ENCODE peak calls at places on chromosomes 16 and 17, in nine cellular contexts. Z is RWPE2, L is fibroblast of lung, U is upper lobe of right lung, O is neural progenitor cell, M is AG09309, Q is cardiac muscle cell, C is colonic mucosa, X is AG04449. N is an unnamed sample.

GRCh38 chr16:4103741-4104140 is 12.5 kb downstream of the ADCY9 start:
- DNase-seq in Q (no peak), C (no peak), Z (no peak), U (no peak), O (no peak), L (peak; percentile 33), M (no peak), X (no peak), N (no peak)

GRCh38 chr16:12132290-12132689 is 155.8 kb downstream of the SNX29 start:
- DNase-seq in M (peak; percentile 13), C (no peak), Z (no peak), X (peak; percentile 37), Q (peak; percentile 39), U (no peak), L (peak; percentile 55), O (no peak), N (no peak)

GRCh38 chr17:43877031-43877430 is 30.1 kb downstream of the CD300LG start:
- DNase-seq in Z (no peak), U (no peak), X (no peak), L (no peak), M (no peak), Q (no peak), C (no peak), O (no peak), N (no peak)

GRCh38 chr17:66645259-66645658 is 189.7 kb upstream of the CACNG5 start:
- DNase-seq in O (no peak), Q (no peak), M (no peak), U (no peak), Z (no peak), X (no peak), L (no peak), C (no peak), N (no peak)

GRCh38 chr17:81432873-81433451 is 37.7 kb downstream of the BAHCC1 start:
- DNase-seq in Q (peak; percentile 27), O (no peak), U (peak; percentile 79), Z (no peak), C (peak; percentile 58), X (no peak), M (no peak), L (no peak), N (no peak)

GRCh38 chr17:78434455-78435329 is 56.2 kb downstream of the PGS1 start:
- DNase-seq in Q (no peak), Z (no peak), U (no peak), L (no peak), O (no peak), C (no peak), M (no peak), X (no peak), N (no peak)

GRCh38 chr17:43366809-43367587 is 31.8 kb upstream of the ARL4D start:
- DNase-seq in O (no peak), L (no peak), X (no peak), U (no peak), M (no peak), Q (peak; percentile 36), C (no peak), Z (no peak), N (no peak)

GRCh38 chr16:12009462-12009861 is 32.9 kb downstream of the SNX29 start:
- DNase-seq in O (no peak), X (no peak), U (no peak), L (no peak), Z (no peak), Q (no peak), C (no peak), M (no peak), N (no peak)

GRCh38 chr17:35022536-35023063 is 40.9 kb downstream of the RFFL start:
- DNase-seq in O (no peak), M (peak; percentile 67), X (peak; percentile 74), L (peak; percentile 80), Q (peak; percentile 84), C (peak; percentile 23), Z (peak; percentile 71), U (peak; percentile 87), N (peak; percentile 95)

GRCh38 chr16:53775106-53775820 is 71.3 kb downstream of the FTO start:
- DNase-seq in Z (no peak), L (no peak), U (no peak), Q (no peak), O (no peak), C (no peak), M (no peak), X (no peak), N (no peak)

GRCh38 chr16:50467943-50468748 is 80.0 kb upstream of the NKD1 start:
- DNase-seq in O (peak; percentile 93), C (no peak), M (no peak), L (no peak), U (peak; percentile 57), Z (peak; percentile 42), Q (no peak), X (no peak), N (peak; percentile 70)

GRCh38 chr17:52026075-52026474 is 132.4 kb downstream of the CA10 start:
- DNase-seq in M (no peak), L (no peak), O (no peak), C (no peak), Z (no peak), U (no peak), X (no peak), Q (peak; percentile 0), N (peak; percentile 1)

GRCh38 chr16:66520406-66521194 is 29.3 kb downstream of the TK2 start:
- DNase-seq in O (no peak), L (no peak), X (no peak), Z (no peak), C (no peak), U (peak; percentile 82), Q (no peak), M (no peak), N (peak; percentile 11)

GRCh38 chr17:82891911-82892310 is 52.1 kb upstream of the ZNF750 start:
- DNase-seq in U (no peak), Q (no peak), Z (no peak), O (no peak), C (no peak), M (no peak), L (no peak), X (no peak), N (no peak)

GRCh38 chr16:2237552-2238395 is 1.5 kb downstream of the DNASE1L2 start:
- DNase-seq in C (no peak), L (no peak), Z (peak; percentile 66), O (peak; percentile 52), U (no peak), M (no peak), Q (no peak), X (no peak), N (peak; percentile 89)

GRCh38 chr16:89547291-89547690 is 13.2 kb upstream of the RPL13 start:
- DNase-seq in X (no peak), M (no peak), L (no peak), Q (no peak), C (no peak), O (no peak), U (no peak), Z (no peak), N (no peak)
- H3K4me3 ChIP-seq in X (no peak overlapping the region), M (no peak overlapping the region), L (no peak overlapping the region), Q (no peak overlapping the region), C (no peak overlapping the region), O (no peak overlapping the region), U (no peak overlapping the region), Z (no peak overlapping the region), N (no peak overlapping the region)

DNA sequence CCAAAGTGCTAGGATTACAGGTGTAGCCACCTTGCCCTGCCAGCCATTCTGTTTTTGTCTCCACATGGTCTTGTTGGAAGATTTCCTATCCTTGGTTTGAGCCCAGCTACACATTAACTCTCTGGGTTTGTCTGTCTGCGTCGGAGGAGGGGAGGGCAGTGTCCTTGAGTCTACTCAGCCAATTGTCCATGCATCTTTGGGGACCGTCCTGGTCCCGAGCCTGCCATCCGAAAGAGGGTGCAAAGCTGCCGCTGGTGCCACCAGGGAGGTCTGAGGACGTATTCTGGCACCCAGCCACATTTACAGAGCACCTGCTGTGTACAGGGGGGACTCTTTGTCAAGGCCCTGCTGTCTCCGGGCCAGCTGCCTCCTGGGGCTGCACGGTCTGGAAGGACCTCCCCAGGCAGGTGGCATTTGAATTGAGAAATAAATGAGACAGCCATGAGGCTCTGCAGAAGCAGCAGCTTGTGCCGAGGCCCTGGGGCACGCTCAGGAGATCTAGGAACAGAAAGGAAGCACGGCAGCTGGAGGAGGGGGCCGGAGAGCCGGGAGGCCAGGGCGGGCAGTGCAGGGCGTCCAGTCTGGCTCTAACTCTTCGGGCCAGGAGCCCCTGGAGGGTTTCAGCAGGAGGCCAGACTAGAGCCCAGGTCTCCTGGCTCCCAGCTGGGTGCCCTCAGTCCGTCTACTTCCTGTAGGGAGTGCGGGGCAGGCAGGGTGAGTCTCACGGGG is 1.5 kb downstream of the CYBA start:
- DNase-seq in U (peak; percentile 65), C (no peak), Z (no peak), Q (no peak), M (no peak), X (no peak), L (no peak), O (no peak), N (peak; percentile 90)
- H3K4me3 ChIP-seq in U (peak overlapping the region; percentile 78), C (peak overlapping the region; percentile 86), Z (no peak overlapping the region), Q (no peak overlapping the region), M (peak overlapping the region; percentile 81), X (peak overlapping the region; percentile 86), L (no peak overlapping the region), O (peak overlapping the region; percentile 79), N (peak overlapping the region; percentile 85)

GRCh38 chr17:79792984-79793923 is 3.6 kb downstream of the CBX8 start:
- DNase-seq in Q (peak; percentile 70), Z (no peak), C (no peak), U (no peak), L (peak; percentile 88), O (peak; percentile 68), M (peak; percentile 83), X (peak; percentile 50), N (peak; percentile 94)
- H3K4me3 ChIP-seq in Q (peak overlapping the region; percentile 21), Z (peak overlapping the region; percentile 28), C (peak overlapping the region; percentile 17), U (peak overlapping the region; percentile 43), L (peak overlapping the region; percentile 55), O (peak overlapping the region; percentile 5), M (peak overlapping the region; percentile 55), X (peak overlapping the region; percentile 46), N (peak overlapping the region; percentile 58)

GRCh38 chr16:68417711-68418301 is 30.5 kb downstream of the SMPD3 start:
- DNase-seq in Z (no peak), M (no peak), U (peak; percentile 78), X (no peak), L (no peak), C (peak; percentile 87), Q (no peak), O (no peak), N (no peak)
- H3K4me3 ChIP-seq in Z (no peak overlapping the region), M (no peak overlapping the region), U (no peak overlapping the region), X (no peak overlapping the region), L (no peak overlapping the region), C (no peak overlapping the region), Q (no peak overlapping the region), O (no peak overlapping the region), N (no peak overlapping the region)

GRCh38 chr16:50769-51591 is 2.4 kb downstream of the POLR3K start:
- DNase-seq in Q (no peak), X (no peak), C (no peak), O (no peak), U (no peak), L (no peak), M (no peak), Z (no peak), N (no peak)
- H3K4me3 ChIP-seq in Q (no peak overlapping the region), X (no peak overlapping the region), C (no peak overlapping the region), O (no peak overlapping the region), U (no peak overlapping the region), L (no peak overlapping the region), M (no peak overlapping the region), Z (no peak overlapping the region), N (no peak overlapping the region)

GRCh38 chr17:996554-997344 is at the start of gene TIMM22:
- DNase-seq in L (peak; percentile 99), X (peak; percentile 88), O (peak; percentile 100), U (peak; percentile 96), Q (peak; percentile 99), M (peak; percentile 93), Z (peak; percentile 91), C (peak; percentile 93), N (peak; percentile 98)
- H3K4me3 ChIP-seq in L (peak within 1 kb of the TSS; percentile 84), X (peak within 1 kb of the TSS; percentile 100), O (peak within 1 kb of the TSS; percentile 95), U (peak within 1 kb of the TSS; percentile 99), Q (peak within 1 kb of the TSS; percentile 95), M (peak within 1 kb of the TSS; percentile 75), Z (peak within 1 kb of the TSS; percentile 81), C (peak within 1 kb of the TSS; percentile 92), N (peak within 1 kb of the TSS; percentile 99)

GRCh38 chr17:1624650-1625049 is 4.0 kb downstream of the SLC43A2 start:
- DNase-seq in O (no peak), Q (no peak), X (no peak), C (no peak), M (no peak), L (no peak), Z (no peak), U (no peak), N (no peak)
- H3K4me3 ChIP-seq in O (no peak overlapping the region), Q (no peak overlapping the region), X (no peak overlapping the region), C (no peak overlapping the region), M (no peak overlapping the region), L (no peak overlapping the region), Z (no peak overlapping the region), U (no peak overlapping the region), N (no peak overlapping the region)